ENCODE peak calls at places on chromosome 12, in five cellular contexts. One of them, this sample, is unnamed.

GRCh38 chr12:52300796-52301691 is 9.7 kb upstream of the KRT81 start:
- DNase-seq in fibroblast of pulmonary artery: peak; percentile 21
- DNase-seq in endothelial cell of umbilical vein: no peak
- DNase-seq in stomach: no peak
- DNase-seq in sigmoid colon: peak; percentile 36
- DNase-seq in this sample: no peak

GRCh38 chr12:129201029-129201428 is 347.8 kb downstream of the GLT1D1 start:
- DNase-seq in fibroblast of pulmonary artery: no peak
- DNase-seq in endothelial cell of umbilical vein: no peak
- DNase-seq in stomach: no peak
- DNase-seq in sigmoid colon: no peak
- DNase-seq in this sample: no peak

GRCh38 chr12:14948672-14949071 is 10.3 kb upstream of the ERP27 start:
- DNase-seq in fibroblast of pulmonary artery: peak; percentile 97
- DNase-seq in endothelial cell of umbilical vein: peak; percentile 93
- DNase-seq in stomach: no peak
- DNase-seq in sigmoid colon: no peak
- DNase-seq in this sample: peak; percentile 81

GRCh38 chr12:105455250-105455649 is 124.8 kb downstream of the C12orf75 start:
- DNase-seq in fibroblast of pulmonary artery: no peak
- DNase-seq in endothelial cell of umbilical vein: no peak
- DNase-seq in stomach: no peak
- DNase-seq in sigmoid colon: no peak
- DNase-seq in this sample: no peak

GRCh38 chr12:4355843-4356327 is 23.6 kb downstream of the FGF23 start:
- DNase-seq in fibroblast of pulmonary artery: peak; percentile 32
- DNase-seq in endothelial cell of umbilical vein: peak; percentile 19
- DNase-seq in stomach: no peak
- DNase-seq in sigmoid colon: no peak
- DNase-seq in this sample: peak; percentile 15

GRCh38 chr12:42916143-42916542 is 326.6 kb upstream of the PRICKLE1 start:
- DNase-seq in fibroblast of pulmonary artery: no peak
- DNase-seq in endothelial cell of umbilical vein: no peak
- DNase-seq in stomach: no peak
- DNase-seq in sigmoid colon: no peak
- DNase-seq in this sample: no peak

GRCh38 chr12:42504049-42504448 is 85.5 kb downstream of the PRICKLE1 start:
- DNase-seq in fibroblast of pulmonary artery: peak; percentile 30
- DNase-seq in endothelial cell of umbilical vein: peak; percentile 29
- DNase-seq in stomach: no peak
- DNase-seq in sigmoid colon: no peak
- DNase-seq in this sample: peak; percentile 32

GRCh38 chr12:132269266-132269968 is 60.0 kb downstream of the GALNT9 start:
- DNase-seq in fibroblast of pulmonary artery: no peak
- DNase-seq in endothelial cell of umbilical vein: no peak
- DNase-seq in stomach: no peak
- DNase-seq in sigmoid colon: no peak
- DNase-seq in this sample: no peak

GRCh38 chr12:46378530-46378929 is 6.0 kb upstream of the SLC38A2 start:
- DNase-seq in fibroblast of pulmonary artery: no peak
- DNase-seq in endothelial cell of umbilical vein: no peak
- DNase-seq in stomach: no peak
- DNase-seq in sigmoid colon: no peak
- DNase-seq in this sample: no peak

GRCh38 chr12:13889913-13890312 is 91.5 kb downstream of the GRIN2B start:
- DNase-seq in fibroblast of pulmonary artery: no peak
- DNase-seq in endothelial cell of umbilical vein: no peak
- DNase-seq in stomach: no peak
- DNase-seq in sigmoid colon: no peak
- DNase-seq in this sample: no peak

GRCh38 chr12:116856729-116857128 is 24.5 kb downstream of the HRK start:
- DNase-seq in fibroblast of pulmonary artery: no peak
- DNase-seq in endothelial cell of umbilical vein: no peak
- DNase-seq in stomach: no peak
- DNase-seq in sigmoid colon: no peak
- DNase-seq in this sample: no peak

GRCh38 chr12:65960820-65961691 is 136.8 kb downstream of the HMGA2 start:
- DNase-seq in fibroblast of pulmonary artery: no peak
- DNase-seq in endothelial cell of umbilical vein: peak; percentile 35
- DNase-seq in stomach: no peak
- DNase-seq in sigmoid colon: no peak
- DNase-seq in this sample: no peak

GRCh38 chr12:15599266-15600037 is 189.7 kb downstream of the EPS8 start:
- DNase-seq in fibroblast of pulmonary artery: peak; percentile 97
- DNase-seq in endothelial cell of umbilical vein: peak; percentile 87
- DNase-seq in stomach: no peak
- DNase-seq in sigmoid colon: no peak
- DNase-seq in this sample: peak; percentile 88

GRCh38 chr12:69254046-69254445 is 14.7 kb downstream of the CPSF6 start:
- DNase-seq in fibroblast of pulmonary artery: peak; percentile 72
- DNase-seq in endothelial cell of umbilical vein: peak; percentile 84
- DNase-seq in stomach: no peak
- DNase-seq in sigmoid colon: no peak
- DNase-seq in this sample: peak; percentile 58

GRCh38 chr12:71576546-71576945 is 87.1 kb downstream of the ZFC3H1 start:
- DNase-seq in fibroblast of pulmonary artery: no peak
- DNase-seq in endothelial cell of umbilical vein: no peak
- DNase-seq in stomach: no peak
- DNase-seq in sigmoid colon: no peak
- DNase-seq in this sample: no peak

GRCh38 chr12:57628280-57629191 is 4.5 kb downstream of the B4GALNT1 start:
- DNase-seq in fibroblast of pulmonary artery: no peak
- DNase-seq in endothelial cell of umbilical vein: no peak
- DNase-seq in stomach: no peak
- DNase-seq in sigmoid colon: peak; percentile 58
- DNase-seq in this sample: no peak

GRCh38 chr12:113103756-113104450 is 31.7 kb downstream of the RASAL1 start:
- DNase-seq in fibroblast of pulmonary artery: no peak
- DNase-seq in endothelial cell of umbilical vein: no peak
- DNase-seq in stomach: peak; percentile 36
- DNase-seq in sigmoid colon: no peak
- DNase-seq in this sample: no peak
- H3K4me3 ChIP-seq in fibroblast of pulmonary artery: no peak overlapping the region
- H3K4me3 ChIP-seq in endothelial cell of umbilical vein: no peak overlapping the region
- H3K4me3 ChIP-seq in stomach: peak overlapping the region; percentile 19
- H3K4me3 ChIP-seq in sigmoid colon: no peak overlapping the region
- H3K4me3 ChIP-seq in this sample: no peak overlapping the region

DNA sequence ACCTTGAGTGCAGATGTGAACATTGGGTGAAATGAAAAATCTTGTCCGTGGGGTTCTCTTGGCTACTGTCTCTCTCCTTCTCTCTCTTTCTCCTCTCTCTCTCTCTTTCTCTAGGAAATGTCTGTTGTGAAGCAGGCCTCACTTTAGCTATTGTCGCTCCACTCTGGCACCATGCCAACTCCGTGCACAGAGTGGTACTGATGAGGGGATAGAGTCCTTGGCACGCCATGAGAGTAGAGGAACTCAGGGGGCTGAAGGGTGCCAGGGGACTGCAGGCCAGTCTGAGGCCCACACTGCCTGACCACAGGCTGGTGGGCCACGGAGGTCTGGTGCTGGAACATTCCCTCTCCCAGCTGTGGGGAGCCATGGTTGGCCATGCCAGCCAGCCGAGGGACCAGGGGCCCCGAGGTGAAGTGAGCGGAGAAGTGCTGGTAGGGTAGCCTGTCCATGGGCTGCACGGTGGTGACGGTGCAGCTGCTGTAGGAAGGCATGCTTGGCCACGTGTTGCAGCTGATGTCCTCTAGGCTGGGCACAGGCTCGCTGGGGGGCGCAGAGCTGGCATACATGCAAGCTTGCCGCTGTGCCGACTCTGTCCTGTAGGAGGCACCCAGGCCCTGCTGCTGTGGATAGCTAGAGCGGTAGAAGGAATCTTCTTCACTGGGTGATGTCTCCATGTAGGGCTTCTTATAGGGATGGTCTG is 50.4 kb downstream of the TBX5 start:
- DNase-seq in fibroblast of pulmonary artery: no peak
- DNase-seq in endothelial cell of umbilical vein: no peak
- DNase-seq in stomach: no peak
- DNase-seq in sigmoid colon: no peak
- DNase-seq in this sample: no peak
- TF ChIP-seq CTCF in fibroblast of pulmonary artery: no peak
- TF ChIP-seq CTCF in endothelial cell of umbilical vein: no peak
- TF ChIP-seq CTCF in stomach: no peak
- TF ChIP-seq CTCF in sigmoid colon: no peak
- TF ChIP-seq CTCF in this sample: no peak

DNA sequence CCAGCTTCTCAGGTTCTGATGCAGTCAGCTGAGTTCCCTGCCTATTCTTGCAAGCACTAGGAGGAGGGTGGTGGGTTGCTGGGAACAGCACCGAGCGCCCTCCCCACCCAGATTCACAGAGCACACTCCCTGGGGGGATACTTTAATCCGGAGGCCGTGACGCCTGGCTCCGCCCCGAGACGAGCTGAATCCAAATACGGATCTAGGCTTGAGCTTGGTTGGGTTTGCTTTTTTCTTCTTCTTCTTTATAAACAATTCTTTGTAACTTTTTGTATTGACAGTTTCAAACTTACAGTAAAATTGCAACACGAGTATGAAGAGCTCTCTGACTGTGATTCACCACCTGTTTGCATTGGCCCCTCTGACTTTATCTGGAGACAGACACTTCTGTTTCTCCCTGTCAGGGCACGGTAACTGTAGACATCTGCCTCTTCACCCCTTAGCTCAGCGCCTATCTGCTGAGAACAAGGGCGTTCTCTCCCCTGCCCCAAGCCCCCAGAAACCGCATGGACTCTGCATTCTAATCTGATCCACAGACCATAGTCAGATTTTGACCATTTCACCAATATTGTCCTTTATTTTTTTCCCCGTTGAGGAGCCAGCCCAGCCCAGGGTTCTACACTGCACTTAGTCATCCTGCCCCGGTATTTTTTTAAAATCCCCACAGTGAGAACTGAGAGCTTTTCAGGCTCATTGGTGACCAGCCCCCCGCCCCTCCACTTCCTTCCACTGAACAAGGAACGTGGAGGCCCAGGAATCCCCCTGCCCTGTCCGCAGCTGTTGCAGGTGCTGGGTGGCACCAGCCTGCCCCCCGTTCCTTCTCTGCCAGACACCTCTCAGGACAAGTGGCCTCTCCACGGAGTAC is 11.5 kb downstream of the RHOF start:
- DNase-seq in fibroblast of pulmonary artery: no peak
- DNase-seq in endothelial cell of umbilical vein: no peak
- DNase-seq in stomach: no peak
- DNase-seq in sigmoid colon: no peak
- DNase-seq in this sample: peak; percentile 17
- H3K4me3 ChIP-seq in fibroblast of pulmonary artery: no peak overlapping the region
- H3K4me3 ChIP-seq in endothelial cell of umbilical vein: no peak overlapping the region
- H3K4me3 ChIP-seq in stomach: no peak overlapping the region
- H3K4me3 ChIP-seq in sigmoid colon: no peak overlapping the region
- H3K4me3 ChIP-seq in this sample: no peak overlapping the region

DNA sequence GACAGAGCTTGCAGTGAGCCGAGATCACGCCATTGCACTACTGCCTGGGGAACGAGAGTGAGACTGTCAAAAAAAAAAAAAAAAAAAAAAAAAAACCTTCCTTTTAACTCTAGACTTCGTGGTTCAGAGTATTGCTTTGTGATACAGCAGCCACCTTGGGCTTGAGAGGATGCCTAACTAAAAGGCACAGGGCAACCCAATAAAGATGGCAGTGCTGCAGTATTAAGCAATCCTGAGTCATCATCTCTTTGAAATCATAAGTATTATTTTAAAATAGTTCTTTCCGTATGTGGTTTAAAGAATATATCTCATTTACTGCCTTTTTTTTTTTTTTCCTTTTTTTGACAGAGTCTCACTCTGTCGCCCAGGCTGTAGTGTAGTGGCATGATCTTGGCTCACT is 116.1 kb downstream of the PLEKHA5 start:
- DNase-seq in fibroblast of pulmonary artery: peak; percentile 26
- DNase-seq in endothelial cell of umbilical vein: no peak
- DNase-seq in stomach: no peak
- DNase-seq in sigmoid colon: no peak
- DNase-seq in this sample: no peak
- TF ChIP-seq CTCF in fibroblast of pulmonary artery: no peak
- TF ChIP-seq CTCF in endothelial cell of umbilical vein: no peak
- TF ChIP-seq CTCF in stomach: no peak
- TF ChIP-seq CTCF in sigmoid colon: no peak
- TF ChIP-seq CTCF in this sample: no peak